ENCODE peak calls at places on chromosomes 11 and 22, in eight cellular contexts. P is CD4-positive, CD25-positive, alpha-beta regulatory T cell; Q is fibroblast of mammary gland; K is GM12865; I is transverse colon; D is thyroid gland; E is NB4; Y is IMR-90. R is an unnamed sample.
A peak's percentile ranks its signal among the peaks of the same experiment; 100 is the strongest.

GRCh38 chr11:118503216-118503615 is 24.1 kb upstream of the TTC36 start:
- DNase-seq in D (no peak), Y (no peak), K (no peak), P (no peak), Q (no peak), I (no peak), E (no peak), R (no peak)

GRCh38 chr22:20283674-20284066 is 15.6 kb upstream of the RTN4R start:
- DNase-seq in E (no peak), Y (no peak), K (no peak), I (no peak), D (no peak), Q (no peak), P (no peak), R (no peak)

GRCh38 chr11:45107051-45107450 is 39.4 kb upstream of the PRDM11 start:
- DNase-seq in P (no peak), I (no peak), K (no peak), E (no peak), Y (no peak), D (no peak), Q (no peak), R (no peak)

GRCh38 chr11:34570584-34570983 is 50.3 kb upstream of the EHF start:
- DNase-seq in D (no peak), Y (peak; percentile 8), I (no peak), K (no peak), E (peak; percentile 8), P (no peak), Q (peak; percentile 47), R (no peak)

GRCh38 chr11:74366576-74366975 is 31.7 kb downstream of the PGM2L1 start:
- DNase-seq in E (no peak), Y (peak; percentile 76), I (no peak), Q (peak; percentile 4), D (no peak), K (no peak), P (no peak), R (peak; percentile 65)

GRCh38 chr11:100151944-100152343 is 535.1 kb upstream of the ARHGAP42 start:
- DNase-seq in I (no peak), K (no peak), D (no peak), Q (peak; percentile 19), Y (no peak), E (no peak), P (no peak), R (no peak)

GRCh38 chr11:95412074-95412473 is 181.1 kb upstream of the SESN3 start:
- DNase-seq in E (no peak), D (no peak), Y (no peak), I (no peak), P (no peak), K (no peak), Q (no peak), R (no peak)

GRCh38 chr11:64888761-64889511 is 10.5 kb upstream of the EHD1 start:
- DNase-seq in E (no peak), I (peak; percentile 85), D (peak; percentile 67), Y (no peak), P (no peak), Q (no peak), K (no peak), R (no peak)

GRCh38 chr22:30198152-30198845 is 48.3 kb downstream of the LIF start:
- DNase-seq in Q (peak; percentile 41), P (no peak), K (no peak), E (no peak), Y (peak; percentile 59), I (no peak), D (peak; percentile 74), R (no peak)

GRCh38 chr22:41925783-41926460 is 684 bp downstream of the TNFRSF13C start:
- DNase-seq in I (peak; percentile 87), Y (peak; percentile 34), Q (peak; percentile 32), E (peak; percentile 76), D (peak; percentile 39), P (peak; percentile 79), K (peak; percentile 88), R (no peak)

GRCh38 chr11:134270250-134270714 is 5.9 kb upstream of the GLB1L3 start:
- DNase-seq in P (peak; percentile 11), D (no peak), Y (no peak), E (peak; percentile 27), I (no peak), Q (no peak), K (peak; percentile 64), R (no peak)

GRCh38 chr11:58629857-58630256 is 7.4 kb downstream of the CNTF start:
- DNase-seq in E (peak; percentile 62), P (peak; percentile 22), D (no peak), K (peak; percentile 51), Q (peak; percentile 76), I (peak; percentile 28), Y (peak; percentile 71), R (peak; percentile 9)

GRCh38 chr11:1652778-1653540 is 23.4 kb downstream of the KRTAP5-5 start:
- DNase-seq in I (peak; percentile 77), P (peak; percentile 72), E (peak; percentile 56), Q (peak; percentile 40), K (peak; percentile 54), D (peak; percentile 76), Y (peak; percentile 29), R (no peak)

GRCh38 chr11:112999518-112999917 is 38.3 kb downstream of the NCAM1 start:
- DNase-seq in K (no peak), D (no peak), Q (no peak), P (no peak), I (no peak), Y (no peak), E (no peak), R (no peak)

GRCh38 chr22:23300476-23300875 is 120.2 kb downstream of the BCR start:
- DNase-seq in Y (no peak), E (no peak), I (no peak), Q (no peak), D (no peak), P (no peak), K (no peak), R (no peak)

GRCh38 chr22:46738961-46739870 is 1.2 kb upstream of the CERK start:
- DNase-seq in K (peak; percentile 15), Q (peak; percentile 56), I (peak; percentile 86), Y (peak; percentile 72), P (peak; percentile 76), E (peak; percentile 38), D (peak; percentile 62), R (no peak)

GRCh38 chr11:132872223-132872622 is 660.1 kb downstream of the OPCML start:
- DNase-seq in D (peak; percentile 11), I (no peak), Y (no peak), E (no peak), P (no peak), Q (no peak), K (no peak), R (no peak)

GRCh38 chr22:19870153-19871022 is 15.7 kb upstream of the GNB1L start:
- DNase-seq in P (no peak), D (peak; percentile 0), E (no peak), Y (no peak), Q (no peak), K (no peak), I (no peak), R (no peak)

GRCh38 chr22:47550524-47551437 is 788.3 kb downstream of the TBC1D22A start:
- DNase-seq in D (no peak), E (no peak), Q (no peak), P (no peak), I (no peak), K (no peak), Y (no peak), R (no peak)

GRCh38 chr11:118260353-118260752 is 3.7 kb downstream of the MPZL2 start:
- DNase-seq in E (no peak), P (no peak), Y (no peak), I (no peak), Q (no peak), D (no peak), K (no peak), R (no peak)

DNA sequence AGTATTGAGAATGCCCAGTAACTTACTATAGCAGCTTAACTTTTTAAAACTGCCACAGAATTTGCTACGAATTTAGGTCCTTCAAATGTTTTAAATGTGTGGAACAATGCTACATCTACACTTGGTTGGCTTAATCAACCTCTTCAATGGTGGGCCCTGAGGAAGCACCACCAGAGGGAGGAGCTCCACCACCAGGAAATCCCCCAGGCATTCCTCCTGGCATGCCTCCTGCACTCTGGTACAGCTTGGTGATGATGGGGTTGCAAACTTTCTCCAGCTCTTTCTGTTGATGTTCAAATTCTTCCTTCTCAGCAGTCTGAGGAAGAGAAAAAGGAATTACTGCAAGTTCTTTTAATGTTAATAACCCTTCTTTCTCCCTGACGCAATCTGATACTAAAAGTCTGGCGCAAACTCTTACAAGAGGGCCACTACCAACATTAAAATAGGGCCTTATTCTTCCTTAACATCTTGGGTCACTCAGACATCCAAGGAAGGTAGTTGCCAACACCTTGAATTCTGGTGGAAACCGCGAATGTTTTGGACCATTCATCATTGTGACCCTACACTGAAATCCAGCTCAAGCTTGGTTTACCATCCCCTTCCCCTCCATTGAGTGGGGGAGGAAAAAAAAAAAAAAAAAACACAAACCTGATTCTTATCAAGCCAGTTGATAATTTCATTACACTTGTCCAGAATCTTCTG is 4.2 kb downstream of the HSPA8 start:
- DNase-seq in Y (no peak), Q (no peak), P (no peak), I (no peak), E (peak; percentile 22), D (no peak), K (no peak), R (no peak)
- H3K4me3 ChIP-seq in Y (no peak overlapping the region), Q (no peak overlapping the region), P (peak overlapping the region; percentile 100), I (no peak overlapping the region), E (peak overlapping the region; percentile 99), D (no peak overlapping the region), K (no peak overlapping the region), R (no peak overlapping the region)

GRCh38 chr11:32985600-32985999 is 30.1 kb upstream of the DEPDC7 start:
- DNase-seq in D (no peak), Q (no peak), E (no peak), P (no peak), K (no peak), Y (no peak), I (no peak), R (no peak)
- H3K4me3 ChIP-seq in D (no peak overlapping the region), Q (no peak overlapping the region), E (no peak overlapping the region), P (no peak overlapping the region), K (no peak overlapping the region), Y (no peak overlapping the region), I (no peak overlapping the region), R (no peak overlapping the region)

DNA sequence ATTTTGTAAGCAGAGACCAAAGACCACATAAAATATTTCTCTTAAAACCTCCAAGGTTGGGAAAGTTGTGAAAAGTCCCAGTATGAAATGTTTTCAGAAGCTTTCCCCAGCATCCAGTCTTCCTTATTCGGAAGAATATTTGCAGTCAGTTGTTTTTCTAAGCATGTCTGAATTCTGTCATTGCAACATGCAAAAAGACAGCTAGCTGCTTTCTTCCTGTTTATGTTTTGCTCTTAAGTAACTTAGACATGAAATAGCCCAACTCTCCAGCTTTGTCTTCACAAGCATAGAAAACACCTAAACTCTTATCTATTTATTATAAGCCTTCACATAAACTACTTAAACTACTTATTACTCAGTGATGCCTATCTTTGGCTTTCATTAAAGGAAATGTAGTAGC is 57.9 kb upstream of the MMP13 start:
- DNase-seq in E (no peak), I (no peak), D (no peak), K (no peak), Q (no peak), P (no peak), Y (peak; percentile 23), R (peak; percentile 50)
- H3K4me3 ChIP-seq in E (no peak overlapping the region), I (no peak overlapping the region), D (no peak overlapping the region), K (no peak overlapping the region), Q (no peak overlapping the region), P (no peak overlapping the region), Y (no peak overlapping the region), R (no peak overlapping the region)

DNA sequence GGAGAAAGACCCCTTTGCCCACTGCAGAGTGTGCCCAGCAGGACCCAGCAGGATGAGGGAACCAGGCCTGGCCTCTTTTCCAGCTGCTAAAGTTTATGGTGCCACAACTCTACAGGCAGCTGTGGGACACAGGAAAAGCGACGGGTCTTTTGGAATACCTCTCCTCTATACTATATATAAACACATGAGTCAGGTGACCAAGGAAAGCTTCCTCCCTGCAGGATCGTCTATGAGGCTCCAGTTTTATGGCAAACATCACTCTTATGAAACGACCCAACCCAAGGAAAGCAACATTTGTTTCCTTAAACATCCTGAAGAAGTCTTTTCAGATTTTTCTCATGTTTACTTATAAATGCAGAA is 102.8 kb upstream of the AKIP1 start:
- DNase-seq in I (no peak), E (no peak), K (no peak), Q (no peak), Y (no peak), D (no peak), P (no peak), R (no peak)
- H3K4me3 ChIP-seq in I (peak overlapping the region; percentile 50), E (no peak overlapping the region), K (no peak overlapping the region), Q (peak overlapping the region; percentile 33), Y (no peak overlapping the region), D (no peak overlapping the region), P (no peak overlapping the region), R (peak overlapping the region; percentile 81)

R was measured in AG04449.